ENCODE peak calls at places on chromosomes 3 and 15, in eight cellular contexts. H, E, A, P, N, D, B and S are unnamed samples.

GRCh38 chr3:42505849-42506410 is 3.5 kb downstream of the VIPR1 start:
- DNase-seq in E (no peak), P (no peak), N (no peak), A (no peak), D (no peak), H (no peak), B (no peak), S (no peak)

GRCh38 chr3:181725033-181725775 is 13.5 kb downstream of the SOX2 start:
- DNase-seq in E (no peak), H (no peak), P (no peak), B (no peak), A (no peak), N (no peak), D (no peak), S (no peak)

GRCh38 chr15:35725353-35725752 is 179.4 kb upstream of the DPH6 start:
- DNase-seq in E (no peak), B (no peak), H (no peak), P (no peak), A (no peak), D (no peak), N (no peak), S (no peak)

GRCh38 chr15:68504721-68505090 is 72.7 kb upstream of the ITGA11 start:
- DNase-seq in N (no peak), E (no peak), A (no peak), H (no peak), P (no peak), B (no peak), D (no peak), S (no peak)

GRCh38 chr3:47713655-47714054 is 68.0 kb downstream of the SMARCC1 start:
- DNase-seq in P (no peak), E (no peak), B (no peak), H (no peak), N (no peak), D (no peak), A (no peak), S (no peak)

GRCh38 chr15:62758126-62758951 is 284.2 kb upstream of the TPM1 start:
- DNase-seq in N (no peak), H (no peak), A (no peak), P (peak; percentile 66), B (no peak), D (peak; percentile 38), E (peak; percentile 56), S (peak; percentile 38)

GRCh38 chr15:82739086-82739485 is 29.4 kb upstream of the AP3B2 start:
- DNase-seq in B (no peak), E (no peak), D (no peak), A (no peak), H (no peak), P (no peak), N (no peak), S (no peak)

GRCh38 chr3:185822221-185822956 is 2.5 kb downstream of the IGF2BP2 start:
- DNase-seq in A (no peak), B (no peak), P (no peak), E (peak; percentile 57), H (no peak), N (no peak), D (no peak), S (no peak)

GRCh38 chr15:28942521-28943035 is 56.8 kb downstream of the APBA2 start:
- DNase-seq in B (no peak), D (no peak), P (no peak), A (no peak), E (no peak), N (no peak), H (no peak), S (no peak)

GRCh38 chr3:54776601-54777000 is 151.3 kb downstream of the LRTM1 start:
- DNase-seq in P (no peak), E (no peak), B (no peak), H (no peak), A (no peak), N (no peak), D (no peak), S (no peak)

GRCh38 chr15:43242616-43243015 is 21.8 kb upstream of the EPB42 start:
- DNase-seq in H (no peak), N (no peak), E (no peak), B (no peak), P (no peak), D (no peak), A (no peak), S (no peak)
- H3K27me3 ChIP-seq in H (no peaks in the 10 kb centered on the region), N (no peaks in the 10 kb centered on the region), E (no peaks in the 10 kb centered on the region), B (no peaks in the 10 kb centered on the region), P (no peaks in the 10 kb centered on the region), D (peaks cover 3% of the 10 kb centered on the region), A (no peaks in the 10 kb centered on the region), S (peaks cover 24% of the 10 kb centered on the region)

GRCh38 chr3:126413693-126414080 is 19.0 kb downstream of the CFAP100 start:
- DNase-seq in P (no peak), E (no peak), B (no peak), A (no peak), H (no peak), D (no peak), N (no peak), S (no peak)
- H3K4me3 ChIP-seq in P (no peak overlapping the region), E (no peak overlapping the region), B (no peak overlapping the region), A (no peak overlapping the region), H (no peak overlapping the region), D (no peak overlapping the region), N (no peak overlapping the region), S (no peak overlapping the region)

GRCh38 chr15:70196314-70197291 is 98.9 kb upstream of the TLE3 start:
- DNase-seq in H (no peak), A (no peak), E (peak; percentile 89), P (peak; percentile 91), B (peak; percentile 90), N (no peak), D (no peak), S (no peak)

GRCh38 chr15:70195171-70195807 is 97.6 kb upstream of the TLE3 start:
- DNase-seq in D (no peak), H (no peak), E (no peak), B (no peak), A (no peak), P (no peak), N (no peak), S (no peak)

GRCh38 chr15:70197318-70197944 is 99.7 kb upstream of the TLE3 start:
- DNase-seq in H (no peak), A (no peak), N (no peak), P (no peak), B (no peak), D (no peak), E (no peak), S (no peak)

GRCh38 chr15:70194266-70194665 is 96.5 kb upstream of the TLE3 start:
- DNase-seq in H (no peak), N (no peak), E (no peak), A (no peak), D (no peak), P (no peak), B (no peak), S (no peak)

DNA sequence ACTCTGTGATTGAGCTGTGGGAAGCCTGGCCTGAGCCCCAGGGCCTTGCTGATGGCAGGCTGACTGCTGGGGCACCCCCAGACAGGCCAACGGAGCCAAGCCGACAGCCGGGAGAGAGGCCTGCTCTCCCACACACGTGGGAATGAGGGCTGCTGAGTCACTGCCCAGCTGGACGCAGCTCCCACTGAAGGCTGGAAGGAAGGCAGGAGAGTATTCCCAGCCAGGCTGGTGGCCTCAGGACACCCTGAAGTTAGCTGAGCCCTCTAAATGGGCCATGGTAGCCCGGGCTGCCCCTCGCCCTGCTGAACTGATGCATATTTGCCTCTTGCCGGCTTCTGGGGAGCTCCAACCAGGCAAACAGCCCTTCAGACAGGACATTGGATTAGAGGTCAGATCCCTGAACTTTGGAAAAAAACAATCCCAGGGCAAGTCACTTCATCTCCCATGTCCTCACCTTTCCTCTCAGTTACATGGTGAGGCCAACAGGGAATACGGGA is 98.1 kb upstream of the TLE3 start:
- DNase-seq in D (peak; percentile 58), P (no peak), H (no peak), B (no peak), N (peak; percentile 45), A (no peak), E (peak; percentile 67), S (no peak)
- TF ChIP-seq REST in D (no peak), P (no peak), H (no peak), B (no peak), N (no peak), A (no peak), E (no peak), S (no peak)

GRCh38 chr3:12797124-12797891 is 828 bp downstream of the CAND2 start:
- DNase-seq in A (no peak), D (no peak), H (no peak), B (no peak), P (peak; percentile 56), N (no peak), E (no peak), S (no peak)

GRCh38 chr3:12799525-12800440 is 3.3 kb downstream of the CAND2 start:
- DNase-seq in B (no peak), H (no peak), N (no peak), D (no peak), A (no peak), E (no peak), P (no peak), S (no peak)

GRCh38 chr3:12798559-12799179 is 2.2 kb downstream of the CAND2 start:
- DNase-seq in B (no peak), A (no peak), D (no peak), H (no peak), P (no peak), N (no peak), E (no peak), S (no peak)

GRCh38 chr3:12796171-12797123 is at the start of gene CAND2:
- DNase-seq in N (peak; percentile 83), D (peak; percentile 86), B (no peak), A (no peak), P (peak; percentile 75), H (no peak), E (no peak), S (no peak)

GRCh38 chr3:12797892-12798558 is 1.5 kb downstream of the CAND2 start:
- DNase-seq in N (no peak), A (no peak), P (no peak), H (no peak), D (no peak), B (no peak), E (no peak), S (no peak)
- H3K27me3 ChIP-seq in N (no peaks in the 10 kb centered on the region), A (no peaks in the 10 kb centered on the region), P (no peaks in the 10 kb centered on the region), H (peaks cover 12% of the 10 kb centered on the region), D (no peaks in the 10 kb centered on the region), B (peaks cover 2% of the 10 kb centered on the region), E (no peaks in the 10 kb centered on the region), S (no peaks in the 10 kb centered on the region)